ENCODE peak calls at places on chromosomes 16 and 17, in six cellular contexts. R is H9; E is CD8-positive, alpha-beta T cell; N is Karpas-422; I is colonic mucosa; M is IMR-90. L is an unnamed sample. For H3K4me1, the result is how much of the 10 kb centered on the place peaks cover.

GRCh38 chr16:10226672-10227306 is 44.6 kb upstream of the GRIN2A start:
- DNase-seq in R (no peak), E (no peak), N (no peak), I (no peak), M (no peak), L (no peak)

GRCh38 chr17:49696233-49696761 is 11.5 kb downstream of the SLC35B1 start:
- DNase-seq in R (no peak), E (peak), N (no peak), I (no peak), M (peak), L (peak)

GRCh38 chr16:72015124-72015523 is 6.6 kb downstream of the DHODH start:
- DNase-seq in R (no peak), E (no peak), N (no peak), I (no peak), M (no peak), L (peak)

GRCh38 chr17:72116692-72117469 is 3.9 kb upstream of the SOX9 start:
- DNase-seq in R (no peak), E (no peak), N (no peak), I (peak), M (peak), L (peak)

GRCh38 chr16:79672524-79672923 is 72.0 kb upstream of the MAF start:
- DNase-seq in R (no peak), E (no peak), N (no peak), I (no peak), M (no peak), L (no peak)

GRCh38 chr16:22962905-22963304 is 148.9 kb downstream of the HS3ST2 start:
- DNase-seq in R (no peak), E (no peak), N (no peak), I (no peak), M (no peak), L (no peak)

GRCh38 chr17:48236681-48237134 is 129.1 kb downstream of the SNX11 start:
- DNase-seq in R (no peak), E (no peak), N (no peak), I (no peak), M (peak), L (no peak)

GRCh38 chr16:78665373-78665772 is 565.9 kb downstream of the WWOX start:
- DNase-seq in R (no peak), E (no peak), N (no peak), I (no peak), M (no peak), L (no peak)

GRCh38 chr16:80463303-80463702 is 77.5 kb upstream of the DYNLRB2 start:
- DNase-seq in R (no peak), E (no peak), N (no peak), I (no peak), M (no peak), L (peak)

GRCh38 chr17:28524476-28525415 is 18.6 kb downstream of the FOXN1 start:
- DNase-seq in R (no peak), E (no peak), N (no peak), I (peak), M (peak), L (peak)

GRCh38 chr16:51701025-51701424 is 550.0 kb upstream of the SALL1 start:
- DNase-seq in R (no peak), E (no peak), N (no peak), I (no peak), M (no peak), L (no peak)

GRCh38 chr16:51149251-51149661 is 1.8 kb downstream of the SALL1 start:
- DNase-seq in R (no peak), E (no peak), N (no peak), I (no peak), M (no peak), L (no peak)

GRCh38 chr17:30323262-30323894 is 10.5 kb downstream of the TMIGD1 start:
- DNase-seq in R (no peak), E (peak), N (peak), I (no peak), M (no peak), L (no peak)

GRCh38 chr17:14301761-14302401 is 1.0 kb downstream of the HS3ST3B1 start:
- DNase-seq in R (peak), E (peak), N (no peak), I (peak), M (peak), L (peak)

GRCh38 chr16:57262841-57263584 is 18.0 kb downstream of the ARL2BP start:
- DNase-seq in R (no peak), E (no peak), N (no peak), I (no peak), M (no peak), L (peak)

GRCh38 chr17:41467546-41467945 is 360 bp upstream of the KRT32 start:
- DNase-seq in R (no peak), E (no peak), N (no peak), I (no peak), M (no peak), L (no peak)

GRCh38 chr17:36095992-36096391 is 6.0 kb upstream of the CCL3 start:
- DNase-seq in R (no peak), E (no peak), N (peak), I (no peak), M (no peak), L (no peak)

GRCh38 chr17:36092228-36092627 is 2.3 kb upstream of the CCL3 start:
- DNase-seq in R (peak), E (no peak), N (no peak), I (no peak), M (no peak), L (no peak)

GRCh38 chr17:36094746-36095145 is 4.8 kb upstream of the CCL3 start:
- DNase-seq in R (no peak), E (no peak), N (no peak), I (no peak), M (no peak), L (no peak)

GRCh38 chr17:36089888-36090836 is at the start of gene CCL3:
- DNase-seq in R (no peak), E (no peak), N (peak), I (no peak), M (no peak), L (no peak)

DNA sequence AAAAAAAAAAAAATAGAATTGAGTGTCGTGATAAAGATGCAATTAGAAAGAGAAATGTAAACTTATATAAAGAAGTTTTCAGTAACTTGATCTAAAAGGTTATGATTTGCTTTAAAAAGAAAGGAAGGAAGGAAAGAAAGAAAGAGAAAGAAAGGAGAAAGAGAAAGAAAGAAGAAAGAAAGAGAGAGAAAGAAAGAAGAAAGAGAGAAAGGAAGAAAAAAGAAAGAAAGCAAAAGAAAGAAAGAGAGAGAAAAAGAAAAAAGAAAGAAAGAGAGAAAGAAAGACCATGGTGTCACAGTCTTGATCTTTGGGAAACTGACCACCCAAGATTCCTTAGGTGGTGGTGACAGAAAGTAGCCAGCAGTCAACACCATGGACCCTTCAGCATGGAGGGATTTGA is 4.3 kb upstream of the CCL3 start:
- DNase-seq in R (no peak), E (no peak), N (no peak), I (no peak), M (no peak), L (no peak)
- H3K4me1 ChIP-seq in R (under half), E (under half), N (half or more), I (under half), M (under half), L (under half)

DNA sequence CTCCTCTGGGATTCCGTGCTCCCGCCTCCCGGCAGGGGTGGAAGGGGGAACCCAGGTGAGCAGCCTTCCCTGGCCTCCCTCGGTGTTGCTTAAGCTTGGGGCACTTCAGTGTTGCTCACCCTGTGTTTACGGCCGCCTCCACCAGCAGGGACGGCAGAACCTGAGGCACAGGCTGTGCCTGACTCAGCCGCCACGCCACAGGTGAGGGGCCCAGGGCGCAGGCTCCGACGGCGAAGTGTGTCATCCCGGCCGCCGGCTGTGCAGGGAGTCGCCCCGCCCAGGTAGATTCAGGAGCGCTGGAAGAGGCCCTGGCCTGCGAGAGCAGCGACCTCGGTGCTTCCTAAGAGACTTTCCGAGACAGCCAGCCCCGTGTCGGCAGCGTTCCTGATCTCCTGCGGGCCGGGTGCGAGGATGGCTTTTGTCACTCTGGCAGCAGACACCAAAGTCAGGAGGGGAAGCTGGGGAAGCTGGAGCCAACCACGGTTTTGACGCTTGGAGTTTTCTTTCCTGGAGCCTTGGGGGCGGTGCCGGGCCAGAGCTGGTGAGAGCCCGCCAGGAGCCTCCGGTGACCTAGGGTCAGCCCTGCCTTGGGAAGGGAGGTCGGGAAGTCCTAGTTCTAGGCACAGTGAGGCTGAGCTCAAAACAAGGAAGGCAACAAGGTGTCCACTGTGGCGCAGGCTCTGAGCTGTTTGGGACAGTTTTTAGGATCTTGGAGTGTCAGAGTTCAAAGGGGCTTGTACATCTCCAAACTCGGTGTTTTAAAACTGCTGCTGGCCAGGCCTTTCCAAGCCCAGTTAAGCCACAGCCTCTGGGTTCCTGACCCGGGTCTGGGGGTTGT is 2.1 kb downstream of the GSE1 start:
- DNase-seq in R (peak), E (no peak), N (no peak), I (peak), M (no peak), L (peak)
- H3K4me1 ChIP-seq in R (under half), E (half or more), N (under half), I (under half), M (under half), L (under half)

DNA sequence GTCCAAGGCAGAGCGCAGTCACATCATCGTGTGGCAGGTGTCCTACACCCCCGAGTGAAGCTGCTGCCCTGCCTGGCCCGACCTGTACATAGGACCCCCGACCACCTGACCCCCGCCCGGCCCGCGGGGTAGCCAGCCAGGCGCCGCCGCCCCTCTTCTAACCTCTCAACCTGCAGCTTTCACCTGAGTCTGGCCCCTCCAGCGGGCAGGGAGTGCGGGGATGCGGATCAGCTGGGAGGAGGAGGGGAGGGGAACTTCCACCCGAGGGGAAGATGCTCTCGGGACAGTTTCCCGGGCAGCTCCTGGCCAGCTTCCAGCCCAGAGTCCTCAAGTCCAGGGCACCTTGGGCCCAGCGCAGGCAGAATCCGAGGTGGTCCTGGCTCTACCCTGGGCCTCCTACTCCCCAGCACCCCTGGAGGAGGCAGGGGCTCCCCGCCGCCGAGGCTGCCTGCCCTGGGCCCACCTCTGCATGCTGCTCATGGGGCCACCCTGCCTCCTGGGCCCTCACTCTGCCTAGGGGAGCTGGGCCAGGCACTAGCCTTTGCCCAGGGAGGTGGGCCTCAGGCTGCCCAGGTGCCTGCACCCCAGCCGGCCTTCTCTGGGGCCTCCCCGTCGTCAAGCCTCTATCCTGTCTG is 2.5 kb downstream of the NME3 start:
- DNase-seq in R (no peak), E (no peak), N (peak), I (no peak), M (no peak), L (no peak)
- H3K4me1 ChIP-seq in R (under half), E (under half), N (under half), I (under half), M (under half), L (under half)

GRCh38 chr17:83081561-83082201 is 2.3 kb downstream of the METRNL start:
- DNase-seq in R (no peak), E (no peak), N (no peak), I (peak), M (peak), L (peak)
- H3K4me1 ChIP-seq in R (under half), E (half or more), N (under half), I (under half), M (under half), L (under half)

GRCh38 chr16:2728034-2728433 is 8.0 kb upstream of the PRSS27 start:
- DNase-seq in R (no peak), E (no peak), N (no peak), I (no peak), M (no peak), L (no peak)
- H3K4me1 ChIP-seq in R (under half), E (under half), N (under half), I (under half), M (under half), L (under half)

GRCh38 chr17:75881678-75882454 is 3.5 kb upstream of the TRIM47 start:
- DNase-seq in R (no peak), E (no peak), N (no peak), I (no peak), M (no peak), L (no peak)
- H3K4me1 ChIP-seq in R (under half), E (under half), N (under half), I (under half), M (under half), L (under half)

GRCh38 chr17:66549731-66550207 is 247.4 kb downstream of the PRKCA start:
- DNase-seq in R (no peak), E (no peak), N (no peak), I (no peak), M (peak), L (no peak)

GRCh38 chr17:66548659-66549311 is 246.4 kb downstream of the PRKCA start:
- DNase-seq in R (no peak), E (no peak), N (no peak), I (no peak), M (no peak), L (no peak)

GRCh38 chr17:66547170-66547865 is 244.9 kb downstream of the PRKCA start:
- DNase-seq in R (no peak), E (no peak), N (no peak), I (no peak), M (no peak), L (peak)

GRCh38 chr17:66548158-66548557 is 245.7 kb downstream of the PRKCA start:
- DNase-seq in R (no peak), E (no peak), N (no peak), I (peak), M (no peak), L (peak)

GRCh38 chr17:66549312-66549705 is 246.9 kb downstream of the PRKCA start:
- DNase-seq in R (peak), E (no peak), N (no peak), I (no peak), M (peak), L (peak)
- H3K4me1 ChIP-seq in R (under half), E (under half), N (under half), I (under half), M (under half), L (under half)

GRCh38 chr17:64061157-64061898 is 40.9 kb upstream of the ICAM2 start:
- DNase-seq in R (no peak), E (no peak), N (no peak), I (no peak), M (peak), L (no peak)
- H3K4me1 ChIP-seq in R (under half), E (under half), N (under half), I (under half), M (under half), L (under half)

L was measured in small intestine.